ENCODE peak calls at places on chromosomes 2 and 18, in five cellular contexts. W, A, D, Q and U are unnamed samples.

GRCh38 chr2:4673025-4673489 is 969.7 kb downstream of the DCDC2C start:
- DNase-seq in A (no peak), W (no peak), Q (no peak), D (no peak), U (no peak)

GRCh38 chr2:162125138-162125537 is 26.9 kb downstream of the GCG start:
- DNase-seq in D (no peak), Q (no peak), A (no peak), W (no peak), U (no peak)

GRCh38 chr18:28161608-28162599 is 15.0 kb downstream of the CDH2 start:
- DNase-seq in D (no peak), W (peak), Q (no peak), A (no peak), U (no peak)

GRCh38 chr2:213188971-213189899 is 37.8 kb upstream of the IKZF2 start:
- DNase-seq in D (no peak), A (no peak), W (peak), Q (peak), U (no peak)

GRCh38 chr2:41853427-41854191 is 194.2 kb upstream of the PKDCC start:
- DNase-seq in A (peak), W (peak), D (no peak), Q (peak), U (no peak)

GRCh38 chr2:75221872-75222271 is 22.6 kb upstream of the TACR1 start:
- DNase-seq in A (no peak), W (peak), Q (peak), D (no peak), U (no peak)

GRCh38 chr2:109689182-109689935 is 75.2 kb downstream of the SOWAHC start:
- DNase-seq in Q (peak), D (no peak), A (no peak), W (no peak), U (no peak)

GRCh38 chr2:102839668-102840388 is 78.0 kb downstream of the TMEM182 start:
- DNase-seq in A (peak), D (no peak), W (peak), Q (peak), U (no peak)

GRCh38 chr18:7766383-7766782 is 199.3 kb downstream of the PTPRM start:
- DNase-seq in W (no peak), Q (no peak), A (no peak), D (no peak), U (no peak)

GRCh38 chr2:227890495-227891079 is 19.2 kb downstream of the DAW1 start:
- DNase-seq in W (peak), Q (peak), D (no peak), A (no peak), U (no peak)

GRCh38 chr2:239380831-239381708 is 19.8 kb downstream of the HDAC4 start:
- DNase-seq in A (no peak), W (no peak), Q (no peak), D (peak), U (peak)

GRCh38 chr2:70647873-70648481 is 94.4 kb upstream of the TGFA start:
- DNase-seq in A (peak), W (peak), Q (peak), D (no peak), U (no peak)

GRCh38 chr2:239180526-239181073 is 220.2 kb downstream of the HDAC4 start:
- DNase-seq in W (no peak), D (peak), Q (no peak), A (no peak), U (no peak)

GRCh38 chr2:217935245-217935879 is 67.4 kb downstream of the TNS1 start:
- DNase-seq in D (peak), W (peak), A (no peak), Q (no peak), U (no peak)

GRCh38 chr2:197113221-197113831 is 186.8 kb upstream of the PGAP1 start:
- DNase-seq in Q (no peak), A (no peak), D (no peak), W (peak), U (no peak)

GRCh38 chr2:27123302-27124150 is at the start of gene ABHD1:
- DNase-seq in D (peak), Q (no peak), A (peak), W (no peak), U (no peak)

GRCh38 chr2:27890146-27891062 is at the start of the genes BABAM2 and RBKS:
- DNase-seq in W (peak), Q (no peak), D (peak), A (peak), U (peak)

DNA sequence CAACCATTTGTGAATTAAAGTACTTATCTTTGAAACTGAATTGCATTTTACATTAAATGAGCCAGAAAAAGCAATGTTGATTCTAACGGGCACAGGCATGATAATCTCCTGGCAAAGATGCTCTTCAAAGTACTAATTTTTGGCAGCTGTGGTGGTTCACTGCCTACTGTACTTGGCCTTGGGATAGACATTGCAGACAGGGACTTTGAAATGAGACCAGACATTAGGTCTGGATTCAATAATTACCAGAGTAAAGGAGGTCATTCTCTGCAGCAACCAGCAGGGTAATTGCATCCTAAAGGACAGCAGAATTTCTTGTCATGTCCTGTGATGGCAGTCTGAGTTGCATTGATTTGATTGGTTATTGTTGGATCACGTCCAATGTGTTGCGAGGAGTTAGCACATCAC is 986.5 kb downstream of the TDRD15 start:
- DNase-seq in D (no peak), W (no peak), A (no peak), Q (no peak), U (no peak)
- TF ChIP-seq CTCF in D (no peak), W (no peak), A (no peak), Q (no peak), U (no peak)

DNA sequence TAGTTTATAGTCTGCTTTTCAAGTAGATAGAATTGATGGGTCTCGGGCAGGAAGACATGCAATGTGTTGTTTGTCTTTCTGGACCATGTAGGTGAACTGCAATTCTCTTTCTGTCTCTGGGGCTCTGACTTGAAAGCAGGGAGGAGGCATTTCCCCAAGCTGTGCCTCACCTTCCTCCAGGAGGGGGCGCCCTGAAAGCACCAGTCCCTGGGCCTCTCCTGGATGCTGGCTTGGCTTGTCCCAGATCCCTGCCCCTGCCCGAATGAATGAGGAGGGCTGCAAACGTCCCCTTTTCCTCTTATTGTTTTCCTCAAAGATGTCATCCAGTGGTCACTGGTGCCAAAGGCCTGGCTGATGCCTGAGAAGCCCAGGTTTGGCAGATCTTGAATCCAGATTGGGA is 270.6 kb downstream of the CELF4 start:
- DNase-seq in D (no peak), W (no peak), Q (no peak), A (peak), U (no peak)
- TF ChIP-seq CTCF in D (no peak), W (peak), Q (peak), A (peak), U (peak)

DNA sequence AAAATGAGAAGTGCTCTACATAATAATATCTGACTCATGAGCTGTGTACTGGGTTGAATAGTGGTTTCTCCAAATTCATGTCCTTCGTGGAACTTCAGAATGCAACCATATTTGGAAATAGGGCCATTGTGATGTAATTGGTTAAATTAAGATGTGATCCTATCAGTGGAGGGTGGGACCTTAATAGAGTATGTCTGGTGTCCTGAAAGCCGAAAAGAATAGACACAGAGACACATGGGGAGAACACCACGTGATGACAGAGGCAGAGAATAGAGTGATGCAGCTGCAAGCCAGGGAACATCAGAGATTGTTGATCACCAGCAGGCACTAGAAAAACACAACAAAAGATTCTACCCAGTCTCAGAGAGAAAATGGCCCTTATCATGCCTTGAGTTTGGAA is 310.1 kb downstream of the EXOC6B start:
- DNase-seq in A (no peak), D (no peak), W (no peak), Q (no peak), U (no peak)
- TF ChIP-seq CTCF in A (no peak), D (no peak), W (no peak), Q (no peak), U (no peak)

DNA sequence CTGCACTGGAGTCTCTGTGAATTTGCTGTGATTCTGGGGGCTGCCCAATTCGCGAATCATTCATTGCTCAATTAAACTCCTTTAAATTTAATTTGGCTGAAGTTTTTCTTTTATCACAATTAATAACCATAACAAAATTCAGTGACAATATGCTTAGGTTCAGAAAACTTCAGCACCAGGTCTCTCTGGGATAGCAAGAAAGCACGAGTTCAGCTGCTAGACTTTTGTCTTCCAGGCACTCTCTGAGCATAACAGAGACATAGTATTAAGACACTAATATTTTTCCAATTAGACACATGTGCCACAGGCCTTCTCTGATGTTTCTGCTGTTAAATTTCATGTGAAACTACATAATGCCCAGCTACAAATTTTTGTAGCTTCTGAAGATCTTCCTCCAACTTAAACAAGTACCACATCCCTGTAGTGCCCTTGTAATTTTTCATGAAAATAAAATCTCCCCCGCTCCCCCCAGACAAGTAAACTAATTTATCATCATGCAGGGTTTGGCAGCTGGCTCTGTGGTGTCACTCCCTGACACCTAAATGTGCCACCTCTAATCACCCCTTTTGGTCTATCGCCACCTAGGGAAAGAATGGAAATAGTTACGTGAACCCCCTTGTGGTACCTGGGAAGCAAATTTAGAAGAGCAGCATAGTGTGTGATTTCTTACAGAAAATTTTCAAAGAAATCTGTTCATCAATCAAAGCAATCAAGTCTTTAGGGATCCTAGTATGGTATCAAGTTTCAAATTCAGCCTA is 94.1 kb downstream of the CSRNP3 start:
- DNase-seq in W (no peak), D (no peak), Q (no peak), A (peak), U (no peak)
- TF ChIP-seq CTCF in W (no peak), D (no peak), Q (peak), A (peak), U (peak)

GRCh38 chr2:233031556-233032500 is 644 bp upstream of the NEU2 start:
- DNase-seq in A (no peak), D (no peak), W (no peak), Q (no peak), U (no peak)
- TF ChIP-seq CTCF in A (no peak), D (no peak), W (no peak), Q (no peak), U (no peak)

DNA sequence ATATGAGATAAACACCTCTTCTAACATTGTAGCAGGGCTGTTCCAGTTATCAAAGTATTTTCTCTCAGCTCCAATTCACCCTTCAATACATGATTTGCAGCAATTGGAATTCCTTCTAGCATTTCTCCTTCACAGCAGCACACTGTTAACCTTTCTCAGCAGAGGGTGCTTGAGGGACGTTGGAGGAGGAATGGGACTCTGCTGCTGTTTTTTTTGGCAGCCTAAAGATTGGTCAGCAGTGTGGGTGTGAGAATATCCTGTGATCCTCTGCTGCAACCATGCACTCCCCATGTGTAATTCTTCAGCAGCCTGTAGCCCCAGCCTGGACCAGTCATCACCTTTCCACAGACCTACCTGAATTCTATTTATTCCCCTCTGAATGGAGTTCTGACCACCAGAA is 1708.9 kb upstream of the CELF4 start:
- DNase-seq in W (peak), Q (no peak), D (no peak), A (no peak), U (no peak)
- TF ChIP-seq CTCF in W (no peak), Q (no peak), D (no peak), A (no peak), U (no peak)

DNA sequence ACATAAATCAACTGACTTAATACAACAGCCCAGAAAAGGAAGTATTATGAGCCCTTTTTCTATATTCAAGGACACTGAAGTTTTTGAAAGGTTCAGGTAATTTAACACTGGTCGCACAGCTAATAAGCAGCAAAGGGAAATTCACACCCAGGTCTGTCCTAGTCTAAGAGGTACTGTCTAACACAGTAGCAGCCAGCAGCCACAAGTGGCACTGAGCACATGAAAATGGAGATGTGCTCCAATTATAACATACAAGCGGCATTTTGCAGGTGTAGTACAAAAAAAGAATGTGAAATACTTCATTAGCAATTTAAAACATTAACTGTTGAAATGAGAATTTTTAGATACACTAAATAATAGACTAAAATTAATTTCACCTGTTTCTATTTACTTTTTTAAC is 23.4 kb downstream of the SPRED2 start:
- DNase-seq in D (no peak), W (no peak), Q (no peak), A (no peak), U (no peak)
- TF ChIP-seq CTCF in D (no peak), W (no peak), Q (no peak), A (no peak), U (no peak)

DNA sequence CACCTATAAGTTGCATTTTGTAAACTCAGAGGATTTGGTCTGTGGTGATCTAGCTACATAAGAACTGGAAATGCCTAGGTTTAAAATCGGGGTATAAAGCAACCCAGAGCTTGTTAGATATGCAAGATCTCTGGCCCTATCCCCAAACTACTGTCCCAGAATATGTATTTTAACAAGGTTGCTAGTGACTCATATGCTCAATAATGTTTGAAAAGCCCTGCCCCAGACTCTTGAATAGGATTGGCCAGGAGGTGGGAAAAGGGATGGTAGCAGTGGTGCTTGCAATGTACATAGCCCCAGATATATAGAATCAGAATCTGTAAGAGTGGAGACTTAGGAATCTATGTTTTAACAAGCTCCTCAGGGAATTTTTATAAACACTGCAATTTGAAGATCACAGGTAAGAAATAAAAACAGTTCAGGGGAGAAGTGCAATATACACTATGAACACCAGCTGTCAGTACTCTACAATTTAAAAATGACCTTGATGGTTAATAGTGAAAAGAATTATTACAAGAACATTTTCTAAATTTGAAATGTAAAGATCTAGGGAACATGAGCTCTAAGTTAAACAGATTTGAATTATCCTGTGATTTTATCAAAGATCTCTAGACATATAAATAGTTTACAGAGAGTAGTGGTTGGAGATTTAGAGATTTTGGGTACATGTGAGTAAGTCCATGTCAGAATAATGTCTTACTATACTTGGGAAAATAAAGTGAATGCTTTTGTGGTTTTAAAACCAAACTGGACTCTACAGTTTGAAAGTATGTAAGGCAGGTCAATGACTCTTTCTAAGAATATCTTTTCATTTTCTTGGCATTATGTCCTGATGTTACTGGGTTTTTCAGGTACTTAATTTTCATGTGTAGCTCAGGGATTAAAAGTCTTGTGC is 7.7 kb upstream of the MMADHC start:
- DNase-seq in D (no peak), Q (no peak), W (peak), A (no peak), U (no peak)
- TF ChIP-seq CTCF in D (peak), Q (no peak), W (peak), A (no peak), U (peak)